ENCODE peak calls at places on chromosome 9, in eight cellular contexts. J is ovary, W is left lung, M is OCI-LY7, D is HFF-Myc, N is SJCRH30, T is astrocyte of the spinal cord, Q is heart left ventricle. R is an unnamed sample.

GRCh38 chr9:127741831-127742434 is 6.8 kb upstream of the TOR2A start:
- DNase-seq in J (peak; percentile 82), N (no peak), D (no peak), M (no peak), Q (peak; percentile 89), T (peak; percentile 37), W (peak; percentile 80), R (peak; percentile 55)

GRCh38 chr9:2984481-2984880 is 140.6 kb upstream of the PUM3 start:
- DNase-seq in T (no peak), W (no peak), D (no peak), N (no peak), Q (no peak), J (no peak), M (no peak), R (no peak)

GRCh38 chr9:79639354-79639753 is 67.6 kb downstream of the TLE4 start:
- DNase-seq in M (no peak), W (no peak), Q (no peak), T (no peak), J (no peak), D (no peak), N (no peak), R (no peak)

GRCh38 chr9:132879443-132880310 is 979 bp downstream of the SPACA9 start:
- DNase-seq in N (no peak), Q (no peak), M (no peak), T (no peak), D (no peak), W (no peak), J (no peak), R (no peak)

GRCh38 chr9:97854696-97855485 is 1.9 kb downstream of the FOXE1 start:
- DNase-seq in Q (no peak), M (no peak), J (no peak), T (no peak), D (no peak), N (no peak), W (no peak), R (no peak)

GRCh38 chr9:75147638-75148037 is 59.3 kb downstream of the OSTF1 start:
- DNase-seq in N (no peak), D (no peak), M (no peak), Q (no peak), W (no peak), J (no peak), T (peak; percentile 51), R (no peak)

GRCh38 chr9:96241391-96241809 is 60.6 kb downstream of the HSD17B3 start:
- DNase-seq in Q (no peak), J (no peak), D (no peak), N (peak; percentile 70), W (no peak), T (peak; percentile 44), M (no peak), R (no peak)

GRCh38 chr9:124558777-124559470 is 51.7 kb upstream of the NR5A1 start:
- DNase-seq in D (no peak), M (no peak), J (no peak), T (no peak), N (no peak), Q (no peak), W (no peak), R (no peak)

GRCh38 chr9:134601764-134602163 is 39.8 kb upstream of the COL5A1 start:
- DNase-seq in Q (no peak), W (no peak), M (no peak), T (peak; percentile 60), D (no peak), N (peak; percentile 1), J (no peak), R (no peak)

GRCh38 chr9:35659340-35659739 is 1.2 kb downstream of the CCDC107 start:
- DNase-seq in W (no peak), Q (peak; percentile 65), N (no peak), J (no peak), D (no peak), M (no peak), T (no peak), R (no peak)

GRCh38 chr9:106207298-106207697 is 513.0 kb downstream of the TMEM38B start:
- DNase-seq in N (no peak), T (no peak), W (no peak), J (no peak), D (no peak), Q (no peak), M (no peak), R (no peak)

DNA sequence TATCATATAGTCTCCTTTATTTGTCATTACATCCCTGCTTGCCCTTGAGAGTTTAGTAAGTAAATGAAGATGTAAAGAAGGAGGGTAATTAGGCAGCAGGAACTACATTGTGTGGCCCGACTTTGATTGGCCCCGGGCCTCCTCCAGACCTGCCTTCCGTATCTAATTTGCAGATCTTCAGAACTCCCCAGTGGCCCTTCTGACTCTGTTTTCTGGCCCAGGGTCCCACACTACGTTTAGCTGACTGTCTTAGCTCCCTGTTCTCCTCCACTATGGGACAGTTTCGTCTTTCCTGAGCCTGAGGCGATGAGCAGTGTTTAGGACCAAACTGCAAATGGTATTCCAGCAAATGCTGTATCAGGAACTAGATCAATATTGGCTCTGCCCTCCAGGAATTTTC is 21.6 kb upstream of the CTSL start:
- DNase-seq in M (no peak), J (no peak), D (no peak), Q (no peak), N (no peak), W (no peak), T (no peak), R (no peak)
- H3K4me3 ChIP-seq in M (no peak overlapping the region), J (no peak overlapping the region), D (no peak overlapping the region), Q (no peak overlapping the region), N (no peak overlapping the region), W (no peak overlapping the region), T (no peak overlapping the region), R (no peak overlapping the region)

DNA sequence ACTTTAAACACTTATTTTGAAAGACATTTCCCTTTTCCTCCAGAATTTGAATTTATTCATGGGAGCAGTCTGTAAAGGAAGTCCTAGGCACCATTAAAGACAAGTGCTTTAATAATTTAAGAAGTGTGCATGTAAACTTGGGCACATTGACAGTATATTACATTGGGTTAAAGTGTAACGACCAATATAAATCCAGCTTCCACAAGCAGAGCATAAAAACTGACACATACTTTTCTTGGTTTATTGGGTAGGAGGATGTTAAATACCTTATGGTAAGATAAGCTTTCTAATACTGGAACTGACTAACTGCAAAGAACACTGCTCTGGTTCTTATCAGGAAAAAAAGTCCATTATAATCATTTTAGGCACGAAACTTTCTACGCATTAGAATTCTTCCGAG is 1.1 kb upstream of the ENTREP1 start:
- DNase-seq in N (no peak), T (no peak), D (no peak), J (no peak), M (no peak), W (no peak), Q (no peak), R (no peak)
- H3K4me3 ChIP-seq in N (no peak overlapping the region), T (no peak overlapping the region), D (no peak overlapping the region), J (no peak overlapping the region), M (no peak overlapping the region), W (peak overlapping the region; percentile 38), Q (peak overlapping the region; percentile 74), R (no peak overlapping the region)

DNA sequence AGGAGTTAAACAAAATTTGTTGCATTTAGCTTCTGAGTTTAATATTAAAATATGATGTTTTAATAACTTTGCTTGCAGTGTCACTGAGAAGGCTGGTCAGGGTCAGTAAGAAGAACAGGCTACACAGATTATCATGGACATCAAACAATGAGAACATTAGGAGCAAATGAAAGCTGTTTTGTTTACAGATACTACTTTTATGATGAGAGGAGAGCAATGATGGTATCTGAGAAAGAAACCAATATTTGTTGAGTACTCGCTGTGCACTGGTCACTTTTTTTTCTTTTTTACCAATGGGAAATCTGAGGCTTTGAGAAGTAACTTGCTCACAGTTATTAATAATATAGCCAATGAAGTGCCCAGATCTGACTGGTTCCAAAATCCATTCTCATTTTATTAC is 109.6 kb downstream of the INVS start:
- DNase-seq in M (no peak), D (no peak), N (no peak), Q (no peak), J (no peak), T (no peak), W (no peak), R (no peak)
- H3K4me3 ChIP-seq in M (no peak overlapping the region), D (no peak overlapping the region), N (no peak overlapping the region), Q (no peak overlapping the region), J (no peak overlapping the region), T (no peak overlapping the region), W (no peak overlapping the region), R (no peak overlapping the region)

GRCh38 chr9:137445930-137446431 is 4.8 kb upstream of the ENTPD8 start:
- DNase-seq in T (no peak), J (peak; percentile 39), D (no peak), N (no peak), W (no peak), Q (peak; percentile 14), M (no peak), R (no peak)

GRCh38 chr9:137446851-137447471 is 5.8 kb upstream of the ENTPD8 start:
- DNase-seq in T (no peak), N (no peak), J (peak; percentile 33), Q (peak; percentile 27), M (no peak), W (no peak), D (no peak), R (no peak)

GRCh38 chr9:137444106-137444790 is 3.1 kb upstream of the ENTPD8 start:
- DNase-seq in D (no peak), Q (peak; percentile 7), J (no peak), N (no peak), M (no peak), T (no peak), W (no peak), R (no peak)

GRCh38 chr9:137447722-137448568 is 6.8 kb upstream of the ENTPD8 start:
- DNase-seq in T (no peak), Q (peak; percentile 21), W (no peak), N (no peak), J (peak; percentile 46), M (no peak), D (no peak), R (no peak)

GRCh38 chr9:137445275-137445807 is 4.2 kb upstream of the ENTPD8 start:
- DNase-seq in J (peak; percentile 83), D (peak; percentile 66), Q (peak; percentile 74), M (peak; percentile 75), T (peak; percentile 75), W (peak; percentile 84), N (peak; percentile 92), R (peak; percentile 84)
- H3K4me3 ChIP-seq in J (no peak overlapping the region), D (no peak overlapping the region), Q (no peak overlapping the region), M (no peak overlapping the region), T (no peak overlapping the region), W (no peak overlapping the region), N (no peak overlapping the region), R (peak overlapping the region; percentile 26)